ENCODE peak calls at places on chromosomes 3 and 15, in four cellular contexts. One of them, this sample, is unnamed.

GRCh38 chr15:80977627-80978036 is 12.0 kb downstream of the MESD start:
- DNase-seq in K562: peak; percentile 87
- DNase-seq in transverse colon: peak; percentile 78
- DNase-seq in breast epithelium: no peak
- DNase-seq in this sample: peak; percentile 71

GRCh38 chr3:169846458-169847193 is 23.1 kb downstream of the LRRC31 start:
- DNase-seq in transverse colon: no peak
- DNase-seq in breast epithelium: no peak
- DNase-seq in K562: no peak
- DNase-seq in this sample: no peak

GRCh38 chr3:112293368-112294321 is at the start of gene SLC9C1:
- DNase-seq in K562: peak; percentile 37
- DNase-seq in transverse colon: peak; percentile 40
- DNase-seq in breast epithelium: no peak
- DNase-seq in this sample: no peak

GRCh38 chr15:63484433-63484832 is 20.0 kb upstream of the USP3 start:
- DNase-seq in breast epithelium: no peak
- DNase-seq in K562: no peak
- DNase-seq in transverse colon: no peak
- DNase-seq in this sample: no peak

GRCh38 chr3:40309925-40310635 is 573 bp downstream of the EIF1B start:
- DNase-seq in transverse colon: peak; percentile 40
- DNase-seq in breast epithelium: peak; percentile 53
- DNase-seq in K562: peak; percentile 51
- DNase-seq in this sample: peak; percentile 33

GRCh38 chr3:151890721-151891141 is 17.3 kb downstream of the SUCNR1 start:
- DNase-seq in breast epithelium: no peak
- DNase-seq in transverse colon: no peak
- DNase-seq in K562: no peak
- DNase-seq in this sample: no peak

GRCh38 chr3:46987485-46988401 is 8.3 kb downstream of the NBEAL2 start:
- DNase-seq in transverse colon: peak; percentile 87
- DNase-seq in breast epithelium: no peak
- DNase-seq in K562: peak; percentile 98
- DNase-seq in this sample: peak; percentile 78

GRCh38 chr3:195809291-195809785 is 2.4 kb downstream of the MUC4 start:
- DNase-seq in breast epithelium: peak; percentile 38
- DNase-seq in transverse colon: peak; percentile 79
- DNase-seq in K562: no peak
- DNase-seq in this sample: no peak

GRCh38 chr15:64197425-64197824 is 34.6 kb upstream of the PPIB start:
- DNase-seq in transverse colon: no peak
- DNase-seq in K562: no peak
- DNase-seq in breast epithelium: no peak
- DNase-seq in this sample: no peak

GRCh38 chr15:72962054-72962702 is 90.1 kb upstream of the NEO1 start:
- DNase-seq in K562: no peak
- DNase-seq in transverse colon: peak; percentile 37
- DNase-seq in breast epithelium: no peak
- DNase-seq in this sample: no peak

GRCh38 chr3:25009665-25010064 is 418.4 kb upstream of the RARB start:
- DNase-seq in transverse colon: no peak
- DNase-seq in K562: no peak
- DNase-seq in breast epithelium: no peak
- DNase-seq in this sample: no peak

GRCh38 chr3:157282261-157283191 is 122.6 kb upstream of the CCNL1 start:
- DNase-seq in breast epithelium: no peak
- DNase-seq in transverse colon: no peak
- DNase-seq in K562: no peak
- DNase-seq in this sample: no peak

GRCh38 chr3:116886202-116886893 is 176.8 kb downstream of the TUSC7 start:
- DNase-seq in breast epithelium: no peak
- DNase-seq in K562: no peak
- DNase-seq in transverse colon: no peak
- DNase-seq in this sample: no peak

GRCh38 chr15:70494861-70495571 is 268.3 kb downstream of the UACA start:
- DNase-seq in K562: no peak
- DNase-seq in transverse colon: no peak
- DNase-seq in breast epithelium: no peak
- DNase-seq in this sample: no peak

GRCh38 chr3:14093831-14094230 is 30.8 kb downstream of the CHCHD4 start:
- DNase-seq in breast epithelium: no peak
- DNase-seq in transverse colon: no peak
- DNase-seq in K562: no peak
- DNase-seq in this sample: no peak

GRCh38 chr15:71448688-71449114 is 333.4 kb downstream of the THSD4 start:
- DNase-seq in transverse colon: peak; percentile 22
- DNase-seq in breast epithelium: no peak
- DNase-seq in K562: peak; percentile 42
- DNase-seq in this sample: peak; percentile 60

GRCh38 chr3:60025071-60026055 is 975.5 kb upstream of the CFAP20DC start:
- DNase-seq in transverse colon: no peak
- DNase-seq in K562: no peak
- DNase-seq in breast epithelium: no peak
- DNase-seq in this sample: no peak

GRCh38 chr3:133040696-133041523 is 2.7 kb downstream of the TMEM108 start:
- DNase-seq in transverse colon: peak; percentile 61
- DNase-seq in breast epithelium: peak; percentile 63
- DNase-seq in K562: peak; percentile 70
- DNase-seq in this sample: peak; percentile 75

GRCh38 chr3:177203689-177204395 is 6.6 kb upstream of the TBL1XR1 start:
- DNase-seq in K562: no peak
- DNase-seq in breast epithelium: no peak
- DNase-seq in transverse colon: no peak
- DNase-seq in this sample: no peak

GRCh38 chr3:150870406-150870805 is 34.8 kb downstream of the MINDY4B start:
- DNase-seq in transverse colon: no peak
- DNase-seq in K562: no peak
- DNase-seq in breast epithelium: no peak
- DNase-seq in this sample: no peak

GRCh38 chr3:41188291-41188690 is 11.0 kb upstream of the CTNNB1 start:
- DNase-seq in breast epithelium: no peak
- DNase-seq in transverse colon: no peak
- DNase-seq in K562: no peak
- DNase-seq in this sample: no peak

GRCh38 chr3:60582285-60582684 is 669.0 kb downstream of the FHIT start:
- DNase-seq in K562: no peak
- DNase-seq in transverse colon: no peak
- DNase-seq in breast epithelium: no peak
- DNase-seq in this sample: no peak

GRCh38 chr15:46280753-46281521 is 646.1 kb downstream of the SQOR start:
- DNase-seq in K562: no peak
- DNase-seq in breast epithelium: no peak
- DNase-seq in transverse colon: no peak
- DNase-seq in this sample: peak; percentile 38

GRCh38 chr3:149615731-149616221 is 42.0 kb downstream of the WWTR1 start:
- DNase-seq in K562: peak; percentile 10
- DNase-seq in transverse colon: no peak
- DNase-seq in breast epithelium: no peak
- DNase-seq in this sample: no peak

GRCh38 chr15:83565553-83566159 is 88.3 kb upstream of the ADAMTSL3 start:
- DNase-seq in transverse colon: no peak
- DNase-seq in breast epithelium: no peak
- DNase-seq in K562: peak; percentile 44
- DNase-seq in this sample: no peak

GRCh38 chr15:47301481-47301880 is 415.8 kb upstream of the SEMA6D start:
- DNase-seq in transverse colon: peak; percentile 11
- DNase-seq in K562: no peak
- DNase-seq in breast epithelium: no peak
- DNase-seq in this sample: no peak

GRCh38 chr3:184228376-184229137 is 828 bp upstream of the VWA5B2 start:
- DNase-seq in breast epithelium: no peak
- DNase-seq in transverse colon: no peak
- DNase-seq in K562: no peak
- DNase-seq in this sample: no peak

GRCh38 chr15:77659350-77660321 is 26.9 kb upstream of the LINGO1 start:
- DNase-seq in breast epithelium: no peak
- DNase-seq in K562: peak; percentile 85
- DNase-seq in transverse colon: peak; percentile 82
- DNase-seq in this sample: peak; percentile 36

GRCh38 chr3:141489184-141489583 is 2.4 kb downstream of the RASA2 start:
- DNase-seq in K562: peak; percentile 17
- DNase-seq in breast epithelium: no peak
- DNase-seq in transverse colon: no peak
- DNase-seq in this sample: no peak
- H3K4me1 ChIP-seq in K562: peaks cover 12% of the 10 kb centered on the region
- H3K4me1 ChIP-seq in breast epithelium: peaks cover 3% of the 10 kb centered on the region
- H3K4me1 ChIP-seq in transverse colon: peaks cover 18% of the 10 kb centered on the region
- H3K4me1 ChIP-seq in this sample: peaks cover 13% of the 10 kb centered on the region

GRCh38 chr3:11808231-11808630 is 38.5 kb downstream of the TAMM41 start:
- DNase-seq in K562: no peak
- DNase-seq in breast epithelium: no peak
- DNase-seq in transverse colon: peak; percentile 9
- DNase-seq in this sample: no peak

GRCh38 chr3:11805716-11806115 is 41.0 kb downstream of the TAMM41 start:
- DNase-seq in breast epithelium: no peak
- DNase-seq in K562: no peak
- DNase-seq in transverse colon: no peak
- DNase-seq in this sample: no peak

GRCh38 chr3:11807651-11808050 is 39.0 kb downstream of the TAMM41 start:
- DNase-seq in breast epithelium: no peak
- DNase-seq in K562: no peak
- DNase-seq in transverse colon: no peak
- DNase-seq in this sample: no peak

GRCh38 chr3:11810276-11810675 is 36.4 kb downstream of the TAMM41 start:
- DNase-seq in K562: no peak
- DNase-seq in transverse colon: no peak
- DNase-seq in breast epithelium: no peak
- DNase-seq in this sample: no peak
- TF ChIP-seq POLR2AphosphoS5 in K562: no peak
- TF ChIP-seq POLR2AphosphoS5 in transverse colon: no peak
- TF ChIP-seq POLR2AphosphoS5 in breast epithelium: no peak
- TF ChIP-seq POLR2AphosphoS5 in this sample: no peak

GRCh38 chr15:67854358-67854757 is 14.5 kb upstream of the RNU6-1 start:
- DNase-seq in transverse colon: no peak
- DNase-seq in breast epithelium: no peak
- DNase-seq in K562: peak; percentile 27
- DNase-seq in this sample: no peak
- H3K4me1 ChIP-seq in transverse colon: no peaks in the 10 kb centered on the region
- H3K4me1 ChIP-seq in breast epithelium: no peaks in the 10 kb centered on the region
- H3K4me1 ChIP-seq in K562: peaks cover 13% of the 10 kb centered on the region
- H3K4me1 ChIP-seq in this sample: no peaks in the 10 kb centered on the region

DNA sequence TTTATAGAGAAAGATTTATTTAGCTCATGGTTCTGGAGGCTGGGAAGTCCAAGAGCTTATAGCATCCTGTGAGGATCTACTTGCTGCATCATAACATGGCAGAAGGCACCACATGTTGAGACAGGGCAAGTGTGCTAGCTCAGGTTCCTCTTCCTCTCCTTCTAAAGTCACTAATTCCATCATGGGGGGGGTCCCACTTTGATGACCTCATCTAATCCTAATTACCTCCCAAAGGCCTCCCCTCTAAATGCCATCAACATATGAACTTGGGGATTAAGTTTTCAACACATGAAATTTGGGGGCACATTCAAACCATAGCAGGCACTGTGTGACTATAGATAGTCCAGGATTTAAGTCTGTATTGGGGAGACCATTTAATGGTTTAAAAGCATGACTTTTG is 297.1 kb upstream of the ROPN1 start:
- DNase-seq in K562: no peak
- DNase-seq in breast epithelium: no peak
- DNase-seq in transverse colon: no peak
- DNase-seq in this sample: no peak
- TF ChIP-seq POLR2AphosphoS5 in K562: no peak
- TF ChIP-seq POLR2AphosphoS5 in breast epithelium: no peak
- TF ChIP-seq POLR2AphosphoS5 in transverse colon: no peak
- TF ChIP-seq POLR2AphosphoS5 in this sample: no peak

GRCh38 chr3:80263260-80263659 is 495.5 kb upstream of the ROBO1 start:
- DNase-seq in breast epithelium: no peak
- DNase-seq in transverse colon: no peak
- DNase-seq in K562: no peak
- DNase-seq in this sample: no peak
- H3K4me1 ChIP-seq in breast epithelium: no peaks in the 10 kb centered on the region
- H3K4me1 ChIP-seq in transverse colon: no peaks in the 10 kb centered on the region
- H3K4me1 ChIP-seq in K562: no peaks in the 10 kb centered on the region
- H3K4me1 ChIP-seq in this sample: no peaks in the 10 kb centered on the region

This sample was measured in stomach.